ENCODE peak calls at places on chromosomes 13 and 19, in eight cellular contexts. C is breast epithelium; Z is endodermal cell; O is naive thymus-derived CD4-positive, alpha-beta T cell; D is heart right ventricle; U is left ventricle myocardium inferior; K is uterus; W is lower lobe of right lung. G is an unnamed sample.
A peak's percentile ranks its signal among the peaks of the same experiment; 100 is the strongest.

GRCh38 chr13:39263033-39263432 is 224.8 kb downstream of the NHLRC3 start:
- DNase-seq in W (no peak), K (peak; percentile 46), D (peak; percentile 69), Z (peak; percentile 86), C (no peak), U (no peak), O (no peak), G (no peak)

GRCh38 chr13:20137875-20138274 is 23.0 kb downstream of the GJA3 start:
- DNase-seq in O (no peak), C (no peak), Z (no peak), W (no peak), K (no peak), D (no peak), U (no peak), G (no peak)

GRCh38 chr19:5894704-5895349 is 8.8 kb downstream of the NDUFA11 start:
- DNase-seq in Z (no peak), K (no peak), O (no peak), U (no peak), C (no peak), W (no peak), D (no peak), G (no peak)

GRCh38 chr13:64471916-64472315 is 2758.2 kb downstream of the PCDH9 start:
- DNase-seq in W (no peak), C (no peak), U (no peak), K (no peak), O (no peak), Z (no peak), D (no peak), G (no peak)

GRCh38 chr19:2423913-2424685 is 3.3 kb downstream of the TIMM13 start:
- DNase-seq in O (no peak), U (no peak), D (no peak), K (no peak), W (no peak), C (no peak), Z (peak; percentile 53), G (no peak)

GRCh38 chr19:46697142-46697960 is 19.6 kb downstream of the PRKD2 start:
- DNase-seq in C (no peak), O (no peak), K (peak; percentile 89), D (peak; percentile 86), W (peak; percentile 96), U (peak; percentile 89), Z (peak; percentile 99), G (no peak)

GRCh38 chr19:46298477-46299003 is 1.7 kb downstream of the HIF3A start:
- DNase-seq in W (no peak), K (no peak), C (no peak), O (no peak), D (no peak), U (no peak), Z (peak; percentile 52), G (no peak)

GRCh38 chr13:99062593-99062992 is 84.7 kb upstream of the DOCK9 start:
- DNase-seq in O (no peak), K (peak; percentile 57), W (no peak), U (peak; percentile 30), D (peak; percentile 76), Z (no peak), C (peak; percentile 37), G (no peak)

GRCh38 chr13:29905845-29906244 is 55.4 kb upstream of the UBL3 start:
- DNase-seq in U (no peak), D (no peak), Z (no peak), O (no peak), W (peak; percentile 56), K (no peak), C (peak; percentile 65), G (no peak)

GRCh38 chr19:6458695-6459355 is 767 bp downstream of the SLC25A23 start:
- DNase-seq in U (no peak), D (no peak), W (no peak), K (no peak), O (no peak), Z (peak; percentile 60), C (no peak), G (no peak)

GRCh38 chr13:114096031-114096485 is 36.4 kb downstream of the RASA3 start:
- DNase-seq in O (no peak), U (no peak), D (no peak), Z (peak; percentile 37), K (peak; percentile 7), C (no peak), W (no peak), G (no peak)

GRCh38 chr13:30159446-30159839 is 147.9 kb downstream of the KATNAL1 start:
- DNase-seq in U (no peak), Z (peak; percentile 55), D (no peak), K (no peak), W (no peak), C (no peak), O (no peak), G (no peak)

GRCh38 chr13:99208845-99209527 is 8.3 kb downstream of the UBAC2 start:
- DNase-seq in D (no peak), Z (peak; percentile 55), W (no peak), K (no peak), O (no peak), U (no peak), C (no peak), G (no peak)

GRCh38 chr19:42092350-42092749 is 16.4 kb downstream of the ZNF574 start:
- DNase-seq in U (no peak), W (no peak), D (no peak), K (peak; percentile 55), Z (peak; percentile 77), O (no peak), C (no peak), G (peak; percentile 50)

GRCh38 chr13:90889906-90890305 is 457.6 kb upstream of the MIR17HG start:
- DNase-seq in W (no peak), U (no peak), D (no peak), Z (no peak), K (no peak), C (no peak), O (no peak), G (no peak)

GRCh38 chr13:92602560-92602959 is 624.0 kb upstream of the GPC6 start:
- DNase-seq in K (no peak), U (no peak), W (no peak), Z (no peak), D (no peak), O (no peak), C (no peak), G (no peak)

GRCh38 chr19:2813235-2814160 is 6.2 kb upstream of the ZNF554 start:
- DNase-seq in K (no peak), W (no peak), Z (no peak), O (no peak), D (no peak), U (no peak), C (peak; percentile 41), G (no peak)

GRCh38 chr13:30312859-30313258 is 5.5 kb upstream of the KATNAL1 start:
- DNase-seq in Z (no peak), K (no peak), D (no peak), C (no peak), O (no peak), W (no peak), U (no peak), G (no peak)

GRCh38 chr13:113342820-113343691 is 20.9 kb downstream of the GRTP1 start:
- DNase-seq in K (no peak), Z (no peak), D (no peak), O (no peak), U (no peak), C (no peak), W (peak; percentile 35), G (no peak)

GRCh38 chr13:31240921-31241320 is 41.1 kb downstream of the B3GLCT start:
- DNase-seq in C (no peak), D (no peak), Z (no peak), O (no peak), K (no peak), W (no peak), U (no peak), G (no peak)

GRCh38 chr19:11300811-11301120 is 4.8 kb downstream of the TSPAN16 start:
- DNase-seq in C (no peak), W (no peak), U (no peak), K (no peak), D (no peak), O (no peak), Z (no peak), G (no peak)

GRCh38 chr13:75643693-75644092 is 7.6 kb downstream of the LMO7 start:
- DNase-seq in D (no peak), K (no peak), O (no peak), C (no peak), W (no peak), U (no peak), Z (no peak), G (no peak)

DNA sequence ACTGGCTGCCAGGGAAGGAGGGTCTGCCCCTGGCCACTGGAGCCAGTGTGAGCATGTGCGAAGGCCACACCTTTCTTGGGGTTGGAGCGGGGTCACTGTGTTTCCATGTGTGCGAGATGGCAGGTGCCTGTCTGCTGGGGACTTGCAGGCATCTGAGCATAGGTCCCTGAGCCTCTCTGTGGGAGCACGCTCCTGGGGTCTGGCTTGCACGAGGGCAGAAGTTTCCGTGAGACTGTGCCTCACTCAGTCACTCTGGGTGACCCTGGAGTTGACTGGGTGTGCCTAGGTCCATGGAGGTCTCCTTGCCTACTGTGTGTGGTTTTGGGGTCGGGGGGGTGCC is 31.3 kb downstream of the PAK4 start:
- DNase-seq in C (no peak), U (no peak), W (no peak), K (no peak), Z (no peak), O (no peak), D (no peak), G (no peak)
- H3K4me1 ChIP-seq in C (peaks cover 45% of the 10 kb centered on the region), U (peaks cover 39% of the 10 kb centered on the region), W (peaks cover 77% of the 10 kb centered on the region), K (no peaks in the 10 kb centered on the region), Z (no peaks in the 10 kb centered on the region), O (no peaks in the 10 kb centered on the region), D (peaks cover 4% of the 10 kb centered on the region), G (peaks cover 3% of the 10 kb centered on the region)

DNA sequence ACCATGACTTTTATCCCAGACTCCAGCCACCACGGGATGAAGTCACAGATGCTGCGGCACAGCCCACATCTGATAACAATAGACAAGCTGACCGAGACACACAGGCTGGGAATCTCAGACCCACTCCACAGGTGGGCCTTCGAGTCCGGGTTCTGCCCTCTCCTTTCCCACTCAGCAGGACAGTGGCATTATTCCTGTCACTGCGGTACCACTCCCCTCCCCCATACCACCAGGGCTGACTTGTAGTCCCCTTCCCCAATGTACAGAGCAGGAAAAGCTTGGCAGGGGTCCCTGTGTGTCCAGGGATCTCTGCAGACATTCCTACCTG is 179 bp upstream of the AMER2 start:
- DNase-seq in U (no peak), Z (no peak), K (no peak), W (no peak), C (no peak), O (no peak), D (no peak), G (no peak)
- H3K27ac ChIP-seq in U (no peak overlapping the region), Z (peak overlapping the region; percentile 80), K (no peak overlapping the region), W (no peak overlapping the region), C (no peak overlapping the region), O (no peak overlapping the region), D (no peak overlapping the region), G (no peak overlapping the region)

DNA sequence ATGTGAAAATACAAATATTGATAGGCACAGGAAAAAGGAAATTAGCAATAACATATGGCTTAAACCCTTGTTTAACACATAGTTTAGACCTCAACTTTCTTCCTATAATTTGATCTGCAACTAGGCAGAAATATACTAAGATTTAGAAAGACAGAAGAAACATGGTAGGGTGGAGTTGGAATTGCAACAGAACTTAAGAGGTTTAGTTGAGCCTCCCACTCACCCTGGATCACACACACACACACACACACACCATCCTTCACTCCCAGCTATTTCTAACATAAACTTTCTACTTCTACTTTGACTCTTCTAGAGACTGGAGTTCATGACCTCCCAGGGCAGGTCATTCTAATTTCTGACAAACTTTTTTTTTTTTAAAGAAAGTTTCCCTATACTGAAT is 47.4 kb downstream of the FLT3 start:
- DNase-seq in Z (no peak), W (no peak), U (no peak), D (no peak), C (no peak), O (no peak), K (no peak), G (no peak)
- H3K4me3 ChIP-seq in Z (no peak overlapping the region), W (no peak overlapping the region), U (no peak overlapping the region), D (no peak overlapping the region), C (no peak overlapping the region), O (no peak overlapping the region), K (no peak overlapping the region), G (no peak overlapping the region)

GRCh38 chr19:58379276-58379675 is 1.6 kb downstream of the ZNF837 start:
- DNase-seq in K (no peak), C (no peak), W (peak; percentile 39), Z (no peak), O (no peak), D (no peak), U (no peak), G (no peak)
- H3K4me1 ChIP-seq in K (no peaks in the 10 kb centered on the region), C (peaks cover 4% of the 10 kb centered on the region), W (peaks cover 23% of the 10 kb centered on the region), Z (no peaks in the 10 kb centered on the region), O (peaks cover 20% of the 10 kb centered on the region), D (peaks cover 19% of the 10 kb centered on the region), U (peaks cover 29% of the 10 kb centered on the region), G (peaks cover 23% of the 10 kb centered on the region)

G was measured in CD8-positive, alpha-beta T cell.